ENCODE peak calls at places on chromosomes 4 and X, in four cellular contexts. One of them, this sample, is unnamed.

GRCh38 chr4:11710484-11710883 is 281.8 kb upstream of the HS3ST1 start:
- DNase-seq in foreskin fibroblast: peak; percentile 27
- DNase-seq in lower lobe of right lung: no peak
- DNase-seq in GM12864: no peak
- DNase-seq in this sample: no peak

GRCh38 chr4:118193421-118193820 is 159.1 kb downstream of the NDST3 start:
- DNase-seq in foreskin fibroblast: no peak
- DNase-seq in lower lobe of right lung: no peak
- DNase-seq in GM12864: no peak
- DNase-seq in this sample: no peak

GRCh38 chrX:28278236-28278635 is 297.0 kb upstream of the DCAF8L1 start:
- DNase-seq in foreskin fibroblast: no peak
- DNase-seq in lower lobe of right lung: no peak
- DNase-seq in GM12864: no peak
- DNase-seq in this sample: no peak

GRCh38 chr4:160611181-160611580 is 1508.3 kb downstream of the RAPGEF2 start:
- DNase-seq in foreskin fibroblast: no peak
- DNase-seq in lower lobe of right lung: no peak
- DNase-seq in GM12864: no peak
- DNase-seq in this sample: no peak

GRCh38 chr4:118289794-118290193 is 63.0 kb downstream of the PRSS12 start:
- DNase-seq in foreskin fibroblast: peak; percentile 79
- DNase-seq in lower lobe of right lung: no peak
- DNase-seq in GM12864: no peak
- DNase-seq in this sample: no peak

GRCh38 chr4:184647391-184648101 is 1.7 kb downstream of the CASP3 start:
- DNase-seq in foreskin fibroblast: no peak
- DNase-seq in lower lobe of right lung: no peak
- DNase-seq in GM12864: no peak
- DNase-seq in this sample: no peak

GRCh38 chr4:139460565-139460964 is 6.6 kb downstream of the RAB33B start:
- DNase-seq in foreskin fibroblast: no peak
- DNase-seq in lower lobe of right lung: no peak
- DNase-seq in GM12864: no peak
- DNase-seq in this sample: no peak

GRCh38 chrX:40632199-40632598 is 9.0 kb downstream of the MPC1L start:
- DNase-seq in foreskin fibroblast: no peak
- DNase-seq in lower lobe of right lung: no peak
- DNase-seq in GM12864: no peak
- DNase-seq in this sample: no peak

GRCh38 chrX:12480956-12481355 is 310.3 kb upstream of the PRPS2 start:
- DNase-seq in foreskin fibroblast: peak; percentile 4
- DNase-seq in lower lobe of right lung: no peak
- DNase-seq in GM12864: no peak
- DNase-seq in this sample: no peak

GRCh38 chrX:39772057-39772832 is 325.5 kb downstream of the BCOR start:
- DNase-seq in foreskin fibroblast: no peak
- DNase-seq in lower lobe of right lung: peak; percentile 47
- DNase-seq in GM12864: no peak
- DNase-seq in this sample: no peak

GRCh38 chrX:136273986-136274385 is 22.8 kb upstream of the MAP7D3 start:
- DNase-seq in foreskin fibroblast: no peak
- DNase-seq in lower lobe of right lung: no peak
- DNase-seq in GM12864: no peak
- DNase-seq in this sample: no peak

GRCh38 chr4:94802091-94802490 is 44.3 kb downstream of the BMPR1B start:
- DNase-seq in foreskin fibroblast: no peak
- DNase-seq in lower lobe of right lung: no peak
- DNase-seq in GM12864: no peak
- DNase-seq in this sample: no peak

GRCh38 chrX:153922932-153923857 is 2.9 kb downstream of the ARHGAP4 start:
- DNase-seq in foreskin fibroblast: peak; percentile 37
- DNase-seq in lower lobe of right lung: peak; percentile 78
- DNase-seq in GM12864: no peak
- DNase-seq in this sample: peak; percentile 88

GRCh38 chr4:177480796-177481195 is 38.6 kb upstream of the AGA start:
- DNase-seq in foreskin fibroblast: peak; percentile 67
- DNase-seq in lower lobe of right lung: no peak
- DNase-seq in GM12864: no peak
- DNase-seq in this sample: no peak

GRCh38 chr4:54545663-54546424 is 111.9 kb upstream of the KIT start:
- DNase-seq in foreskin fibroblast: no peak
- DNase-seq in lower lobe of right lung: no peak
- DNase-seq in GM12864: no peak
- DNase-seq in this sample: no peak

GRCh38 chrX:17039826-17040225 is 93.4 kb downstream of the REPS2 start:
- DNase-seq in foreskin fibroblast: no peak
- DNase-seq in lower lobe of right lung: no peak
- DNase-seq in GM12864: no peak
- DNase-seq in this sample: no peak

GRCh38 chr4:94278777-94279176 is 63.9 kb downstream of the HPGDS start:
- DNase-seq in foreskin fibroblast: no peak
- DNase-seq in lower lobe of right lung: no peak
- DNase-seq in GM12864: no peak
- DNase-seq in this sample: no peak

GRCh38 chr4:69058410-69059059 is 37.7 kb upstream of the UGT2B7 start:
- DNase-seq in foreskin fibroblast: no peak
- DNase-seq in lower lobe of right lung: no peak
- DNase-seq in GM12864: no peak
- DNase-seq in this sample: no peak

GRCh38 chrX:12615061-12615460 is 176.2 kb upstream of the PRPS2 start:
- DNase-seq in foreskin fibroblast: no peak
- DNase-seq in lower lobe of right lung: no peak
- DNase-seq in GM12864: no peak
- DNase-seq in this sample: no peak

GRCh38 chr4:73816814-73817213 is 19.7 kb upstream of the CXCL6 start:
- DNase-seq in foreskin fibroblast: peak; percentile 81
- DNase-seq in lower lobe of right lung: no peak
- DNase-seq in GM12864: no peak
- DNase-seq in this sample: no peak

GRCh38 chrX:1537031-1537715 is at the start of gene P2RY8:
- DNase-seq in foreskin fibroblast: peak; percentile 45
- DNase-seq in lower lobe of right lung: peak; percentile 72
- DNase-seq in GM12864: peak; percentile 86
- DNase-seq in this sample: peak; percentile 85

GRCh38 chrX:133881893-133882292 is 103.5 kb downstream of the GPC3 start:
- DNase-seq in foreskin fibroblast: no peak
- DNase-seq in lower lobe of right lung: no peak
- DNase-seq in GM12864: no peak
- DNase-seq in this sample: no peak

GRCh38 chrX:134733595-134733994 is 75.3 kb upstream of the PLAC1 start:
- DNase-seq in foreskin fibroblast: no peak
- DNase-seq in lower lobe of right lung: no peak
- DNase-seq in GM12864: no peak
- DNase-seq in this sample: no peak

GRCh38 chr4:54543088-54543795 is 114.5 kb upstream of the KIT start:
- DNase-seq in foreskin fibroblast: peak; percentile 39
- DNase-seq in lower lobe of right lung: no peak
- DNase-seq in GM12864: no peak
- DNase-seq in this sample: no peak

GRCh38 chr4:182369211-182369610 is 126.0 kb downstream of the TENM3 start:
- DNase-seq in foreskin fibroblast: no peak
- DNase-seq in lower lobe of right lung: no peak
- DNase-seq in GM12864: no peak
- DNase-seq in this sample: no peak

GRCh38 chr4:67934628-67935027 is 28.7 kb downstream of the TMPRSS11A start:
- DNase-seq in foreskin fibroblast: no peak
- DNase-seq in lower lobe of right lung: no peak
- DNase-seq in GM12864: no peak
- DNase-seq in this sample: no peak

GRCh38 chrX:19122641-19123009 is 357 bp upstream of the ADGRG2 start:
- DNase-seq in foreskin fibroblast: no peak
- DNase-seq in lower lobe of right lung: no peak
- DNase-seq in GM12864: no peak
- DNase-seq in this sample: no peak

GRCh38 chrX:19127649-19128168 is 5.4 kb upstream of the ADGRG2 start:
- DNase-seq in foreskin fibroblast: no peak
- DNase-seq in lower lobe of right lung: no peak
- DNase-seq in GM12864: no peak
- DNase-seq in this sample: no peak

GRCh38 chrX:19121466-19121865 is 802 bp downstream of the ADGRG2 start:
- DNase-seq in foreskin fibroblast: no peak
- DNase-seq in lower lobe of right lung: no peak
- DNase-seq in GM12864: no peak
- DNase-seq in this sample: no peak

DNA sequence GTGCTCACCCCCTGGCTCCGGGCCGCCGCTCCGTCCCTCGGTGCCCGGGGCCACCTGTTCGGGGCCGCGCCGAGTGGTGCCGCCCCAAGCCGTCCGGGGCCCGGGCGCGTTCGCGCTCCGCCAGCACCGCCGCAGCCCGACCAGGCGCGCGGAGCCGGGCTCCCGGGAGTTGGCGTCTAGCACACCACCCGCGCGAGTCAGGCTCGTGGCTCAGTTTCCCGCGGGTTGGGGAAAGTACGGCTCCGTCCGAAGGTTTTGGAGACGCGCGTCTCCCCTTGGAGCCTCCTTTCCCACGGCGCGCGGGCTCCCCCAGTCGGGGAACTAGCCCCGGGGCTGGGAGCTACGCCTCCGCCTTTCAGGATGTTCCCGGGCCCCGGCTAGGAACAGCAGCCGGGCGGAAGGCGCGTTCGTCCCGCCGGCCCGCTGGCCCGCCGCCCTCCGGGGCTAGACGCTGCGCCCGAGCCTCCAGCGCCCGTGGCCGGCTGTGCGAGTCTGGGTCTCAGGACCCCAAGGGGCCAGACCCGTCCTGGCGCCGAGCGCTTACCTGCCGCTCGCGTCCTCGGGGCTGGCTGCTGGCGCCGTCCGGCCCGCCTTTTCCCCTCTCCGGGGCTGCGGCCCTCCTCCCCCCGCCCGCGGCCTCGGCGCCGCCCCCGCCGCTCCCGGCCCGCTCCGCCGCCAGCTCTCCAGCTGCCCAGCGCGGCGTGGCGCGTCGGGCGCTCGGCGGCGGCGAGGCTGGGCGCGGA is at the start of gene ADGRG2:
- DNase-seq in foreskin fibroblast: no peak
- DNase-seq in lower lobe of right lung: peak; percentile 54
- DNase-seq in GM12864: no peak
- DNase-seq in this sample: no peak
- TF ChIP-seq CTCF in foreskin fibroblast: no peak
- TF ChIP-seq CTCF in lower lobe of right lung: peak; percentile 11
- TF ChIP-seq CTCF in GM12864: no peak
- TF ChIP-seq CTCF in this sample: peak; percentile 42

DNA sequence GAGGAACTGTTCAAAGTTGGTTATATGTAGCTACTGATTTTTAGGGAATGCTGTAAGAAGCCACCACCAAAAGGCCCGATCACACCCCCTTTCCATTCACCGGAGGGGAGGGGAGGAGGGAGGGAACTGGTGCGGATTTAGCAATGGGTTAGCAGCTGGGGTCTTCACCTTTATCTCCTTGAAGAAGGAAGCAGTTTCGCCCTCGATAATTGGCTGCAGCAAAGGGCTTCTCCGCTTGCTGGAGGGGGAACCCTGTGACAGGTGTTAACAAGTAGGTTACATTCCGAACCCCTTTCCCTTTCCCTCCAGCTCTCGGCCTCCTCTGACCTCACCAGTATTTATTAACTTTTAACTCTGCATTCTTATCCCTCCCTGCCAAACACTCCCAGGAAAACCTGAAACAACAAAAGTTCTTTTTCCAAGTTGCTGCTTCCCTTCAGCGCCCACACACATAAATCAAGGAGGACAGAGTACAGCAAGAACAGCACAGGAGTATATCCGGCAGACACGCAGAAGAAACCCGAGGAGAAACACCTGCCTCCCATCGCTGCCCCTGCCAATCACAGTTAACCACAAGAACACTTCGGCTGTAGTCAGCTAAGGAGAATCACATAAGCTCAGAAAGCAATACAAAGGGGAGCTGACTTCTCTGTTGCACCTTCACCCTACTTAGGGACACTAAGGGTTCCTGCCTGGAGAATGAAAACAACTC is 39.8 kb upstream of the NAP1L5 start:
- DNase-seq in foreskin fibroblast: no peak
- DNase-seq in lower lobe of right lung: no peak
- DNase-seq in GM12864: no peak
- DNase-seq in this sample: no peak
- TF ChIP-seq CTCF in foreskin fibroblast: no peak
- TF ChIP-seq CTCF in lower lobe of right lung: no peak
- TF ChIP-seq CTCF in GM12864: no peak
- TF ChIP-seq CTCF in this sample: no peak

GRCh38 chr4:186557061-186557460 is 1.7 kb upstream of the MTNR1A start:
- DNase-seq in foreskin fibroblast: peak; percentile 15
- DNase-seq in lower lobe of right lung: no peak
- DNase-seq in GM12864: no peak
- DNase-seq in this sample: no peak

GRCh38 chr4:186553717-186554116 is 1.6 kb downstream of the MTNR1A start:
- DNase-seq in foreskin fibroblast: no peak
- DNase-seq in lower lobe of right lung: no peak
- DNase-seq in GM12864: no peak
- DNase-seq in this sample: no peak

GRCh38 chr4:186554485-186554884 is 882 bp downstream of the MTNR1A start:
- DNase-seq in foreskin fibroblast: no peak
- DNase-seq in lower lobe of right lung: no peak
- DNase-seq in GM12864: no peak
- DNase-seq in this sample: no peak

GRCh38 chr4:186557486-186557885 is 2.1 kb upstream of the MTNR1A start:
- DNase-seq in foreskin fibroblast: peak; percentile 40
- DNase-seq in lower lobe of right lung: no peak
- DNase-seq in GM12864: no peak
- DNase-seq in this sample: no peak

DNA sequence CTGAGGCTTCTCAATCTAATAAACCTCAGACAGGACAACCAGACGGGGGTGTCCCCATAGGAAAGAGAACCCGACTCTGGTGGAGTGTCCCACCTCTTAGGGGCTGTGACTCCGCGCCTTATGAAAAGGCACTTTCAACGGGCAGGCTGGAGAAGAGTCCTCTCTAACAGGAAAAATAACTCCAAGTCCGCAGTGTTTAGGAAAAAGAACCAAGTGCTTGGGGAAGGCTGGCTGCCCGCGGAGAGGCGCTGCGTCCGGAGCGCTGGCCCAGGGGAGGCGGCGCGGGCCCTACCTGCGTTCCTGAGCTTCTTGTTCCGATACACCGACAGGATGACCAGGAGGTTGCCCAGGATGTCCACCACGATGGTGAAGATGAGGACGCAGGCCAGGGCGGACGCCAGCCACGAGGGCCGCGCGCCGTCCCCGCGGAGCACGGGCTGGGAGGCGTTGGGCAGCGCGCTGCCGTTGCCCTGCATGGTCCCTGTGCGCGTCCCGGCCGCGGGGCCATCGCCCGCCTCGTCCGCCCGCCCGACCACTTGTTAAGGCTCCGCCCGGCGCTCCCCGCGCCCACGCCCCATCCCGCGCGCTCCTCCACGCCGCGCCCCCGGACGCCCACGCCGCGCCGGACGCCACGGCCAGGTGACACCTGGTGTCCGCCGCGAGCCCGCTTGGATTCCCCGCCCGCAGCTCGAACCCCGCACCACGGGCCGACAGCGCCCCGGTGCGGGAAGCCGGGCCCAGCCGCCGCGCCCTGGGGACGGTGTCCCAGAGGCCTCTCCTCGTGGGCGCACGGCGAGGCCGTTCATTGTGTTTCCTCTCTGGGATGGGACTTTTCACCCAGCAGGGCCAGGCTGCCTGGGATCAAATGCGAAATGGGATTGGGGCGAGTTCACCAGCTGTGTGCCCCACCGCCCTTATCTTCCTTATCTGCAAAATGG is at the start of gene MTNR1A:
- DNase-seq in foreskin fibroblast: no peak
- DNase-seq in lower lobe of right lung: no peak
- DNase-seq in GM12864: no peak
- DNase-seq in this sample: no peak
- TF ChIP-seq CTCF in foreskin fibroblast: no peak
- TF ChIP-seq CTCF in lower lobe of right lung: no peak
- TF ChIP-seq CTCF in GM12864: no peak
- TF ChIP-seq CTCF in this sample: peak; percentile 59

GRCh38 chr4:164716901-164717300 is 37.0 kb upstream of the SMIM31 start:
- DNase-seq in foreskin fibroblast: no peak
- DNase-seq in lower lobe of right lung: no peak
- DNase-seq in GM12864: no peak
- DNase-seq in this sample: no peak
- TF ChIP-seq CTCF in foreskin fibroblast: no peak
- TF ChIP-seq CTCF in lower lobe of right lung: no peak
- TF ChIP-seq CTCF in GM12864: peak; percentile 42
- TF ChIP-seq CTCF in this sample: peak; percentile 29

This sample was measured in chondrocyte.